ENCODE peak calls at places on chromosomes 5 and 9, in four cellular contexts. One of them, this sample, is unnamed.

GRCh38 chr5:71937906-71938698 is 169.2 kb upstream of the MAP1B start:
- DNase-seq in HEK293T: no peak
- DNase-seq in nucleus accumbens: no peak
- DNase-seq in RKO: no peak
- DNase-seq in this sample: no peak

GRCh38 chr5:41831155-41831554 is 39.1 kb downstream of the OXCT1 start:
- DNase-seq in RKO: no peak
- DNase-seq in HEK293T: no peak
- DNase-seq in nucleus accumbens: no peak
- DNase-seq in this sample: no peak

GRCh38 chr5:72301557-72301956 is 18.5 kb downstream of the MRPS27 start:
- DNase-seq in nucleus accumbens: no peak
- DNase-seq in RKO: no peak
- DNase-seq in HEK293T: no peak
- DNase-seq in this sample: no peak

GRCh38 chr9:68492801-68493200 is 47.9 kb downstream of the TMEM252 start:
- DNase-seq in RKO: no peak
- DNase-seq in HEK293T: no peak
- DNase-seq in nucleus accumbens: no peak
- DNase-seq in this sample: no peak

GRCh38 chr9:119227422-119227821 is 141.8 kb downstream of the BRINP1 start:
- DNase-seq in nucleus accumbens: no peak
- DNase-seq in HEK293T: no peak
- DNase-seq in RKO: no peak
- DNase-seq in this sample: no peak

GRCh38 chr5:132050136-132050535 is 10.3 kb upstream of the IL3 start:
- DNase-seq in RKO: no peak
- DNase-seq in HEK293T: no peak
- DNase-seq in nucleus accumbens: no peak
- DNase-seq in this sample: no peak

GRCh38 chr9:78261403-78262001 is 25.6 kb downstream of the CEP78 start:
- DNase-seq in HEK293T: peak; percentile 12
- DNase-seq in RKO: peak; percentile 51
- DNase-seq in nucleus accumbens: no peak
- DNase-seq in this sample: peak; percentile 27

GRCh38 chr5:113487411-113487778 is 858 bp downstream of the MCC start:
- DNase-seq in RKO: no peak
- DNase-seq in nucleus accumbens: no peak
- DNase-seq in HEK293T: peak; percentile 41
- DNase-seq in this sample: peak; percentile 18

GRCh38 chr9:93183663-93184438 is at the start of gene WNK2:
- DNase-seq in nucleus accumbens: peak; percentile 20
- DNase-seq in HEK293T: peak; percentile 91
- DNase-seq in RKO: peak; percentile 34
- DNase-seq in this sample: peak; percentile 36

GRCh38 chr9:38419216-38419615 is 5.0 kb downstream of the IGFBPL1 start:
- DNase-seq in HEK293T: no peak
- DNase-seq in RKO: no peak
- DNase-seq in nucleus accumbens: no peak
- DNase-seq in this sample: no peak

GRCh38 chr5:138068742-138069375 is 15.0 kb upstream of the WNT8A start:
- DNase-seq in RKO: peak; percentile 81
- DNase-seq in HEK293T: peak; percentile 79
- DNase-seq in nucleus accumbens: peak; percentile 62
- DNase-seq in this sample: peak; percentile 79

GRCh38 chr5:53430618-53431252 is 49.7 kb upstream of the FST start:
- DNase-seq in HEK293T: peak; percentile 16
- DNase-seq in nucleus accumbens: no peak
- DNase-seq in RKO: peak; percentile 66
- DNase-seq in this sample: peak; percentile 20

GRCh38 chr5:95963650-95964410 is 2.2 kb upstream of the ELL2 start:
- DNase-seq in nucleus accumbens: no peak
- DNase-seq in RKO: peak; percentile 92
- DNase-seq in HEK293T: no peak
- DNase-seq in this sample: no peak

GRCh38 chr5:98934581-98934980 is 5.8 kb upstream of the CHD1 start:
- DNase-seq in RKO: no peak
- DNase-seq in HEK293T: no peak
- DNase-seq in nucleus accumbens: no peak
- DNase-seq in this sample: no peak

GRCh38 chr5:106241409-106241808 is 1429.3 kb downstream of the EFNA5 start:
- DNase-seq in nucleus accumbens: no peak
- DNase-seq in RKO: no peak
- DNase-seq in HEK293T: no peak
- DNase-seq in this sample: no peak

GRCh38 chr9:14868772-14869583 is 41.2 kb downstream of the FREM1 start:
- DNase-seq in nucleus accumbens: no peak
- DNase-seq in HEK293T: peak; percentile 17
- DNase-seq in RKO: no peak
- DNase-seq in this sample: peak; percentile 20

GRCh38 chr5:80191991-80192398 is 63.9 kb downstream of the SERINC5 start:
- DNase-seq in HEK293T: no peak
- DNase-seq in nucleus accumbens: peak; percentile 67
- DNase-seq in RKO: no peak
- DNase-seq in this sample: peak; percentile 45

GRCh38 chr5:172791726-172792445 is 20.9 kb upstream of the DUSP1 start:
- DNase-seq in RKO: no peak
- DNase-seq in HEK293T: no peak
- DNase-seq in nucleus accumbens: no peak
- DNase-seq in this sample: no peak

GRCh38 chr9:95505676-95506437 is 10.9 kb downstream of the PTCH1 start:
- DNase-seq in RKO: peak; percentile 73
- DNase-seq in nucleus accumbens: peak; percentile 72
- DNase-seq in HEK293T: peak; percentile 71
- DNase-seq in this sample: peak; percentile 64

GRCh38 chr5:33850100-33850594 is 41.6 kb downstream of the ADAMTS12 start:
- DNase-seq in HEK293T: no peak
- DNase-seq in RKO: no peak
- DNase-seq in nucleus accumbens: no peak
- DNase-seq in this sample: peak; percentile 93

GRCh38 chr9:23015557-23015956 is 568.9 kb downstream of the DMRTA1 start:
- DNase-seq in nucleus accumbens: no peak
- DNase-seq in HEK293T: no peak
- DNase-seq in RKO: no peak
- DNase-seq in this sample: no peak

GRCh38 chr9:131739192-131739961 is 499 bp downstream of the RAPGEF1 start:
- DNase-seq in HEK293T: peak; percentile 57
- DNase-seq in RKO: peak; percentile 66
- DNase-seq in nucleus accumbens: peak; percentile 32
- DNase-seq in this sample: no peak

GRCh38 chr5:33422191-33422590 is 18.6 kb upstream of the TARS1 start:
- DNase-seq in nucleus accumbens: no peak
- DNase-seq in RKO: no peak
- DNase-seq in HEK293T: no peak
- DNase-seq in this sample: no peak

GRCh38 chr9:70021026-70021571 is 22.5 kb upstream of the MAMDC2 start:
- DNase-seq in RKO: peak; percentile 28
- DNase-seq in nucleus accumbens: peak; percentile 51
- DNase-seq in HEK293T: no peak
- DNase-seq in this sample: no peak

GRCh38 chr9:69265891-69266290 is 59.1 kb upstream of the ENTREP1 start:
- DNase-seq in HEK293T: no peak
- DNase-seq in nucleus accumbens: no peak
- DNase-seq in RKO: no peak
- DNase-seq in this sample: no peak

GRCh38 chr9:130664191-130665028 is at the start of gene PRDM12:
- DNase-seq in HEK293T: no peak
- DNase-seq in nucleus accumbens: no peak
- DNase-seq in RKO: no peak
- DNase-seq in this sample: no peak

GRCh38 chr5:68475476-68475875 is 259.9 kb downstream of the PIK3R1 start:
- DNase-seq in HEK293T: no peak
- DNase-seq in nucleus accumbens: no peak
- DNase-seq in RKO: no peak
- DNase-seq in this sample: no peak

GRCh38 chr5:91425046-91425445 is 41.9 kb upstream of the ARRDC3 start:
- DNase-seq in RKO: no peak
- DNase-seq in nucleus accumbens: no peak
- DNase-seq in HEK293T: no peak
- DNase-seq in this sample: no peak

GRCh38 chr5:28766565-28767158 is 1728.3 kb upstream of the CDH9 start:
- DNase-seq in nucleus accumbens: no peak
- DNase-seq in HEK293T: peak; percentile 6
- DNase-seq in RKO: peak; percentile 76
- DNase-seq in this sample: peak; percentile 54

GRCh38 chr9:114745879-114746550 is 59.8 kb downstream of the TNFSF15 start:
- DNase-seq in RKO: no peak
- DNase-seq in nucleus accumbens: no peak
- DNase-seq in HEK293T: no peak
- DNase-seq in this sample: no peak

GRCh38 chr9:110114888-110115259 is 93.1 kb downstream of the C9orf152 start:
- DNase-seq in nucleus accumbens: no peak
- DNase-seq in RKO: no peak
- DNase-seq in HEK293T: no peak
- DNase-seq in this sample: no peak

GRCh38 chr5:141488591-141489478 is at the start of gene PCDHGC5:
- DNase-seq in RKO: peak; percentile 82
- DNase-seq in HEK293T: no peak
- DNase-seq in nucleus accumbens: no peak
- DNase-seq in this sample: no peak

GRCh38 chr5:132380741-132381140 is 11.2 kb downstream of the SLC22A5 start:
- DNase-seq in RKO: no peak
- DNase-seq in HEK293T: no peak
- DNase-seq in nucleus accumbens: no peak
- DNase-seq in this sample: no peak

GRCh38 chr9:71683598-71684235 is 84.6 kb downstream of the CEMIP2 start:
- DNase-seq in nucleus accumbens: peak; percentile 4
- DNase-seq in HEK293T: no peak
- DNase-seq in RKO: no peak
- DNase-seq in this sample: peak; percentile 50

GRCh38 chr9:133704711-133705181 is 33.4 kb downstream of the SARDH start:
- DNase-seq in HEK293T: no peak
- DNase-seq in RKO: no peak
- DNase-seq in nucleus accumbens: no peak
- DNase-seq in this sample: no peak

GRCh38 chr5:136080483-136081180 is 51.8 kb downstream of the TGFBI start:
- DNase-seq in nucleus accumbens: peak; percentile 7
- DNase-seq in RKO: peak; percentile 85
- DNase-seq in HEK293T: no peak
- DNase-seq in this sample: peak; percentile 51